ENCODE peak calls at places on chromosomes 4 and X, in eight cellular contexts. One of them, this sample, is unnamed.
A peak's percentile ranks its signal among the peaks of the same experiment; 100 is the strongest.

GRCh38 chrX:130103605-130104004 is 6.7 kb downstream of the ELF4 start:
- DNase-seq in mucosa of descending colon: no peak
- DNase-seq in GM12865: no peak
- DNase-seq in CD8-positive, alpha-beta T cell: no peak
- DNase-seq in bronchial epithelial cell: no peak
- DNase-seq in foreskin fibroblast: no peak
- DNase-seq in dorsolateral prefrontal cortex: no peak
- DNase-seq in HFF-Myc: no peak
- DNase-seq in this sample: no peak

GRCh38 chr4:2361366-2362285 is 56.8 kb downstream of the ZFYVE28 start:
- DNase-seq in mucosa of descending colon: no peak
- DNase-seq in GM12865: no peak
- DNase-seq in CD8-positive, alpha-beta T cell: no peak
- DNase-seq in bronchial epithelial cell: no peak
- DNase-seq in foreskin fibroblast: no peak
- DNase-seq in dorsolateral prefrontal cortex: peak; percentile 42
- DNase-seq in HFF-Myc: no peak
- DNase-seq in this sample: no peak

GRCh38 chr4:107247738-107248137 is 211.6 kb upstream of the DKK2 start:
- DNase-seq in mucosa of descending colon: no peak
- DNase-seq in GM12865: no peak
- DNase-seq in CD8-positive, alpha-beta T cell: no peak
- DNase-seq in bronchial epithelial cell: no peak
- DNase-seq in foreskin fibroblast: no peak
- DNase-seq in dorsolateral prefrontal cortex: no peak
- DNase-seq in HFF-Myc: no peak
- DNase-seq in this sample: peak; percentile 14

GRCh38 chr4:181646864-181647263 is 596.3 kb upstream of the TENM3 start:
- DNase-seq in mucosa of descending colon: no peak
- DNase-seq in GM12865: no peak
- DNase-seq in CD8-positive, alpha-beta T cell: no peak
- DNase-seq in bronchial epithelial cell: no peak
- DNase-seq in foreskin fibroblast: no peak
- DNase-seq in dorsolateral prefrontal cortex: no peak
- DNase-seq in HFF-Myc: no peak
- DNase-seq in this sample: no peak

GRCh38 chr4:159227984-159228383 is 125.1 kb downstream of the RAPGEF2 start:
- DNase-seq in mucosa of descending colon: peak; percentile 68
- DNase-seq in GM12865: no peak
- DNase-seq in CD8-positive, alpha-beta T cell: no peak
- DNase-seq in bronchial epithelial cell: peak; percentile 87
- DNase-seq in foreskin fibroblast: peak; percentile 66
- DNase-seq in dorsolateral prefrontal cortex: peak; percentile 55
- DNase-seq in HFF-Myc: peak; percentile 24
- DNase-seq in this sample: no peak

GRCh38 chr4:142446965-142447474 is 399.1 kb downstream of the INPP4B start:
- DNase-seq in mucosa of descending colon: no peak
- DNase-seq in GM12865: no peak
- DNase-seq in CD8-positive, alpha-beta T cell: no peak
- DNase-seq in bronchial epithelial cell: no peak
- DNase-seq in foreskin fibroblast: no peak
- DNase-seq in dorsolateral prefrontal cortex: no peak
- DNase-seq in HFF-Myc: no peak
- DNase-seq in this sample: no peak

GRCh38 chrX:54248309-54248708 is 65.3 kb upstream of the FAM120C start:
- DNase-seq in mucosa of descending colon: no peak
- DNase-seq in GM12865: peak; percentile 13
- DNase-seq in CD8-positive, alpha-beta T cell: no peak
- DNase-seq in bronchial epithelial cell: peak; percentile 56
- DNase-seq in foreskin fibroblast: peak; percentile 1
- DNase-seq in dorsolateral prefrontal cortex: no peak
- DNase-seq in HFF-Myc: no peak
- DNase-seq in this sample: peak; percentile 5

GRCh38 chr4:183905081-183905592 is at the start of gene STOX2:
- DNase-seq in mucosa of descending colon: peak; percentile 77
- DNase-seq in GM12865: no peak
- DNase-seq in CD8-positive, alpha-beta T cell: no peak
- DNase-seq in bronchial epithelial cell: peak; percentile 61
- DNase-seq in foreskin fibroblast: no peak
- DNase-seq in dorsolateral prefrontal cortex: peak; percentile 90
- DNase-seq in HFF-Myc: no peak
- DNase-seq in this sample: no peak

GRCh38 chr4:146159384-146160058 is 16.0 kb upstream of the LSM6 start:
- DNase-seq in mucosa of descending colon: no peak
- DNase-seq in GM12865: peak; percentile 71
- DNase-seq in CD8-positive, alpha-beta T cell: no peak
- DNase-seq in bronchial epithelial cell: no peak
- DNase-seq in foreskin fibroblast: no peak
- DNase-seq in dorsolateral prefrontal cortex: no peak
- DNase-seq in HFF-Myc: no peak
- DNase-seq in this sample: no peak

GRCh38 chrX:119688856-119689455 is 4.0 kb downstream of the SEPTIN6 start:
- DNase-seq in mucosa of descending colon: no peak
- DNase-seq in GM12865: peak; percentile 64
- DNase-seq in CD8-positive, alpha-beta T cell: no peak
- DNase-seq in bronchial epithelial cell: no peak
- DNase-seq in foreskin fibroblast: no peak
- DNase-seq in dorsolateral prefrontal cortex: no peak
- DNase-seq in HFF-Myc: no peak
- DNase-seq in this sample: no peak

GRCh38 chrX:131746491-131746968 is 202.7 kb downstream of the OR13H1 start:
- DNase-seq in mucosa of descending colon: no peak
- DNase-seq in GM12865: peak; percentile 36
- DNase-seq in CD8-positive, alpha-beta T cell: no peak
- DNase-seq in bronchial epithelial cell: no peak
- DNase-seq in foreskin fibroblast: no peak
- DNase-seq in dorsolateral prefrontal cortex: peak; percentile 76
- DNase-seq in HFF-Myc: no peak
- DNase-seq in this sample: no peak

DNA sequence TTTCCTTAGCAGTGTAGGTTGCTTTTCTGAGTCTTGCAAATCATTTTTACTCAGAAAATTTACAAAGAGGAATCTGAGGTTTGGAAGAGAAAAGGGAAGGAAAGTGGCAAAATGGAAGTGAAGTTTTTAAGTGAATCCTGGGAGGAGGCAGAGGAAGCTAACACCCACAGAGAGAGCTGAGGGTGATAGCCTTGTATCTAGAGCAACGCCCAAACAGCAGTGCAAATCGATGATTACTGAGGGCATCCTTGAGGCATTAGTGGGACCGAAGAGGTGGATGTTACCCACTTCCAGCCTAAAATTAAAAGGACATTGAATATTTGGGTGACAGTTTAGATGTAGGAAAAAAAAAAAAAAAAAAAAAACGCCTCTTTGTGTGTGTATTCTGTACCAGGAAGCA is 31.8 kb downstream of the KLF3 start:
- DNase-seq in mucosa of descending colon: no peak
- DNase-seq in GM12865: no peak
- DNase-seq in CD8-positive, alpha-beta T cell: no peak
- DNase-seq in bronchial epithelial cell: no peak
- DNase-seq in foreskin fibroblast: no peak
- DNase-seq in dorsolateral prefrontal cortex: no peak
- DNase-seq in HFF-Myc: no peak
- DNase-seq in this sample: no peak
- H3K4me3 ChIP-seq in mucosa of descending colon: no peak overlapping the region
- H3K4me3 ChIP-seq in GM12865: no peak overlapping the region
- H3K4me3 ChIP-seq in CD8-positive, alpha-beta T cell: no peak overlapping the region
- H3K4me3 ChIP-seq in bronchial epithelial cell: no peak overlapping the region
- H3K4me3 ChIP-seq in foreskin fibroblast: no peak overlapping the region
- H3K4me3 ChIP-seq in dorsolateral prefrontal cortex: no peak overlapping the region
- H3K4me3 ChIP-seq in HFF-Myc: no peak overlapping the region
- H3K4me3 ChIP-seq in this sample: no peak overlapping the region

GRCh38 chrX:108736509-108737479 is at the start of gene IRS4:
- DNase-seq in mucosa of descending colon: no peak
- DNase-seq in GM12865: no peak
- DNase-seq in CD8-positive, alpha-beta T cell: no peak
- DNase-seq in bronchial epithelial cell: peak; percentile 3
- DNase-seq in foreskin fibroblast: no peak
- DNase-seq in dorsolateral prefrontal cortex: peak; percentile 44
- DNase-seq in HFF-Myc: no peak
- DNase-seq in this sample: no peak

GRCh38 chrX:108734426-108734825 is 1.9 kb downstream of the IRS4 start:
- DNase-seq in mucosa of descending colon: no peak
- DNase-seq in GM12865: no peak
- DNase-seq in CD8-positive, alpha-beta T cell: no peak
- DNase-seq in bronchial epithelial cell: no peak
- DNase-seq in foreskin fibroblast: no peak
- DNase-seq in dorsolateral prefrontal cortex: no peak
- DNase-seq in HFF-Myc: no peak
- DNase-seq in this sample: no peak

GRCh38 chrX:108735680-108736508 is 469 bp downstream of the IRS4 start:
- DNase-seq in mucosa of descending colon: no peak
- DNase-seq in GM12865: no peak
- DNase-seq in CD8-positive, alpha-beta T cell: no peak
- DNase-seq in bronchial epithelial cell: peak; percentile 2
- DNase-seq in foreskin fibroblast: no peak
- DNase-seq in dorsolateral prefrontal cortex: peak; percentile 40
- DNase-seq in HFF-Myc: no peak
- DNase-seq in this sample: no peak

GRCh38 chrX:108732630-108733321 is 3.6 kb downstream of the IRS4 start:
- DNase-seq in mucosa of descending colon: no peak
- DNase-seq in GM12865: no peak
- DNase-seq in CD8-positive, alpha-beta T cell: no peak
- DNase-seq in bronchial epithelial cell: no peak
- DNase-seq in foreskin fibroblast: no peak
- DNase-seq in dorsolateral prefrontal cortex: no peak
- DNase-seq in HFF-Myc: no peak
- DNase-seq in this sample: no peak

GRCh38 chrX:108735087-108735679 is 1.2 kb downstream of the IRS4 start:
- DNase-seq in mucosa of descending colon: no peak
- DNase-seq in GM12865: peak; percentile 13
- DNase-seq in CD8-positive, alpha-beta T cell: no peak
- DNase-seq in bronchial epithelial cell: peak; percentile 1
- DNase-seq in foreskin fibroblast: no peak
- DNase-seq in dorsolateral prefrontal cortex: no peak
- DNase-seq in HFF-Myc: no peak
- DNase-seq in this sample: no peak
- TF ChIP-seq CTCF in mucosa of descending colon: no peak
- TF ChIP-seq CTCF in GM12865: no peak
- TF ChIP-seq CTCF in CD8-positive, alpha-beta T cell: no peak
- TF ChIP-seq CTCF in bronchial epithelial cell: peak; percentile 39
- TF ChIP-seq CTCF in foreskin fibroblast: no peak
- TF ChIP-seq CTCF in dorsolateral prefrontal cortex: no peak
- TF ChIP-seq CTCF in HFF-Myc: no peak
- TF ChIP-seq CTCF in this sample: no peak

GRCh38 chr4:147481577-147482109 is 746 bp downstream of the EDNRA start:
- DNase-seq in mucosa of descending colon: no peak
- DNase-seq in GM12865: peak; percentile 49
- DNase-seq in CD8-positive, alpha-beta T cell: no peak
- DNase-seq in bronchial epithelial cell: no peak
- DNase-seq in foreskin fibroblast: no peak
- DNase-seq in dorsolateral prefrontal cortex: no peak
- DNase-seq in HFF-Myc: no peak
- DNase-seq in this sample: no peak
- H3K4me3 ChIP-seq in mucosa of descending colon: no peak overlapping the region
- H3K4me3 ChIP-seq in GM12865: no peak overlapping the region
- H3K4me3 ChIP-seq in CD8-positive, alpha-beta T cell: no peak overlapping the region
- H3K4me3 ChIP-seq in bronchial epithelial cell: peak overlapping the region; percentile 58
- H3K4me3 ChIP-seq in foreskin fibroblast: peak overlapping the region; percentile 58
- H3K4me3 ChIP-seq in dorsolateral prefrontal cortex: peak overlapping the region; percentile 63
- H3K4me3 ChIP-seq in HFF-Myc: peak overlapping the region; percentile 72
- H3K4me3 ChIP-seq in this sample: peak overlapping the region; percentile 51

GRCh38 chrX:153928846-153929245 is 2.8 kb upstream of the ARHGAP4 start:
- DNase-seq in mucosa of descending colon: no peak
- DNase-seq in GM12865: no peak
- DNase-seq in CD8-positive, alpha-beta T cell: no peak
- DNase-seq in bronchial epithelial cell: no peak
- DNase-seq in foreskin fibroblast: no peak
- DNase-seq in dorsolateral prefrontal cortex: no peak
- DNase-seq in HFF-Myc: no peak
- DNase-seq in this sample: no peak

GRCh38 chrX:153929576-153929975 is 3.5 kb upstream of the ARHGAP4 start:
- DNase-seq in mucosa of descending colon: no peak
- DNase-seq in GM12865: no peak
- DNase-seq in CD8-positive, alpha-beta T cell: no peak
- DNase-seq in bronchial epithelial cell: no peak
- DNase-seq in foreskin fibroblast: no peak
- DNase-seq in dorsolateral prefrontal cortex: no peak
- DNase-seq in HFF-Myc: no peak
- DNase-seq in this sample: no peak

GRCh38 chrX:153926863-153927685 is 1.0 kb upstream of the ARHGAP4 start:
- DNase-seq in mucosa of descending colon: peak; percentile 66
- DNase-seq in GM12865: peak; percentile 91
- DNase-seq in CD8-positive, alpha-beta T cell: peak; percentile 62
- DNase-seq in bronchial epithelial cell: no peak
- DNase-seq in foreskin fibroblast: no peak
- DNase-seq in dorsolateral prefrontal cortex: no peak
- DNase-seq in HFF-Myc: no peak
- DNase-seq in this sample: no peak

GRCh38 chrX:153927686-153927935 is 1.5 kb upstream of the ARHGAP4 start:
- DNase-seq in mucosa of descending colon: no peak
- DNase-seq in GM12865: no peak
- DNase-seq in CD8-positive, alpha-beta T cell: no peak
- DNase-seq in bronchial epithelial cell: no peak
- DNase-seq in foreskin fibroblast: no peak
- DNase-seq in dorsolateral prefrontal cortex: no peak
- DNase-seq in HFF-Myc: no peak
- DNase-seq in this sample: no peak

DNA sequence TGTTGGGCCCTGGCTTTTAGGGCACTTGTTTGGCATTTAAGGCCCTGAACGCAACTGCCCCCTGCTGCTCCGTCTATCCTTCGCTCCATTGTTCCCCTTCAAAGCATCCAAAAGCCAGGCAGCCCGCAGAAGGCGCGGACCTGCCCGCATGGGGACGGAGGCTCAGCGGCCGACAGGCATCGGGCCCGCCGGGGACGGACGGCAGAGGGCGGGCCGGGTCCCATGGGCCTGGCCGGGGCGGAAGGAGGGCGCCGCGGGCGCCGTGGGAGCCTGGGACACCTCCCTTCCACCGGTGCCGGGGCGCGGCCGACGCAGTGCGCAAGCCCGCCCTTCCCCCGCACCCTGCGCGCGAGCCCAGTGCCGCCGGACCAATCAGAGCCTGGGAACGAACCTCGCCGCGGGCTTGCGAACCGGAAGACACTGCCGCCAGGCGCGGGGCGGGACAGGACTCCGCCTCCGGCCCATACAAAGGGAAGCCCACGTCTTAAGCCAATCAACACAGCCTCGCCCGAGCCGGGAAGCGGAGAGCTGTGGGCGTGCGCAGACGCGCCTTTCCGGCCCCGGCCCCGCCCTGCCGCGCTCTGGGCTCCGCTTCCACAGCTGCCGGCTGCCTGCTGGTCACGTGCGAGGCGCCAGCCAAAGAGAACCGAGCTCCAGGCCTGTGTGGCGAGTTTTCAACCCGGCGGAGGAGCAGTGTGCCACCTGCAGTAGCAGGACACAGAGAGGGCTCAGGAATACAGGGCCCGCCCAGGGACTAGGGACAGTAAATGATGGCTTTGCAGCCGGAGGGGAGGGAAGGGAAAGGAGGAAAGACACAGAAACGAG is 2.1 kb upstream of the ARHGAP4 start:
- DNase-seq in mucosa of descending colon: peak; percentile 92
- DNase-seq in GM12865: peak; percentile 99
- DNase-seq in CD8-positive, alpha-beta T cell: peak; percentile 88
- DNase-seq in bronchial epithelial cell: peak; percentile 90
- DNase-seq in foreskin fibroblast: peak; percentile 97
- DNase-seq in dorsolateral prefrontal cortex: peak; percentile 97
- DNase-seq in HFF-Myc: peak; percentile 85
- DNase-seq in this sample: peak; percentile 91
- TF ChIP-seq CTCF in mucosa of descending colon: no peak
- TF ChIP-seq CTCF in GM12865: no peak
- TF ChIP-seq CTCF in CD8-positive, alpha-beta T cell: no peak
- TF ChIP-seq CTCF in bronchial epithelial cell: no peak
- TF ChIP-seq CTCF in foreskin fibroblast: no peak
- TF ChIP-seq CTCF in dorsolateral prefrontal cortex: peak; percentile 28
- TF ChIP-seq CTCF in HFF-Myc: no peak
- TF ChIP-seq CTCF in this sample: peak; percentile 12